ENCODE peak calls at places on chromosomes 16 and 17, in eight cellular contexts. T is uterus; Z is endothelial cell; U is keratinocyte; I is NCI-H526; R is stimulated activated CD4-positive, alpha-beta T cell treated with anti-CD3 and anti-CD28 coated beads, Interleukin-1b, Interleukin-23, amount 100 ng/mL, for 24 hours; J is OCI-LY7; M is AG09309. A is an unnamed sample.

GRCh38 chr17:79926002-79926307 is 86.7 kb upstream of the CBX4 start:
- DNase-seq in T (no peak), Z (no peak), U (no peak), I (no peak), R (no peak), J (no peak), M (no peak), A (no peak)

GRCh38 chr17:39156491-39156890 is 5.1 kb upstream of the PLXDC1 start:
- DNase-seq in T (no peak), Z (no peak), U (no peak), I (no peak), R (no peak), J (no peak), M (no peak), A (no peak)

GRCh38 chr16:56688762-56689161 is 6.5 kb downstream of the MT1X start:
- DNase-seq in T (no peak), Z (no peak), U (no peak), I (no peak), R (no peak), J (no peak), M (no peak), A (no peak)

GRCh38 chr16:6862058-6862457 is 470.6 kb upstream of the RBFOX1 start:
- DNase-seq in T (no peak), Z (no peak), U (no peak), I (no peak), R (no peak), J (no peak), M (no peak), A (no peak)

GRCh38 chr16:10370096-10370726 is 15.7 kb upstream of the ATF7IP2 start:
- DNase-seq in T (no peak), Z (no peak), U (no peak), I (no peak), R (no peak), J (no peak), M (no peak), A (no peak)

GRCh38 chr17:76529224-76529642 is 8.3 kb downstream of the CYGB start:
- DNase-seq in T (peak; percentile 88), Z (no peak), U (no peak), I (no peak), R (no peak), J (peak; percentile 50), M (peak; percentile 86), A (peak; percentile 85)

GRCh38 chr16:88726408-88726749 is 20.1 kb downstream of the CTU2 start:
- DNase-seq in T (no peak), Z (no peak), U (no peak), I (no peak), R (no peak), J (no peak), M (no peak), A (no peak)

GRCh38 chr17:47204722-47205418 is 4.3 kb upstream of the MYL4 start:
- DNase-seq in T (no peak), Z (no peak), U (no peak), I (no peak), R (no peak), J (peak; percentile 87), M (no peak), A (no peak)

GRCh38 chr16:67277294-67277998 is 1.9 kb upstream of the PLEKHG4 start:
- DNase-seq in T (peak; percentile 69), Z (no peak), U (peak; percentile 87), I (no peak), R (no peak), J (no peak), M (peak; percentile 98), A (peak; percentile 93)

GRCh38 chr17:44376124-44376523 is 12.5 kb upstream of the FAM171A2 start:
- DNase-seq in T (peak; percentile 22), Z (peak; percentile 62), U (no peak), I (peak; percentile 42), R (no peak), J (peak; percentile 49), M (no peak), A (peak; percentile 52)

GRCh38 chr17:2111691-2112090 is 56.8 kb downstream of the HIC1 start:
- DNase-seq in T (no peak), Z (no peak), U (no peak), I (no peak), R (no peak), J (no peak), M (no peak), A (no peak)

A was measured in adrenal gland.